ENCODE peak calls at places on chromosomes 3 and 15, in six cellular contexts. S is H1, G is WTC11, M is K562, R is HepG2, K is GM12878. D is an unnamed sample.

GRCh38 chr3:194690501-194691372 is 5.1 kb downstream of the FAM43A start:
- DNase-seq in S (no peak), G (no peak), M (no peak), R (peak), K (no peak), D (no peak)

GRCh38 chr3:8972614-8973013 is 9.3 kb upstream of the RAD18 start:
- DNase-seq in S (no peak), G (no peak), M (peak), R (peak), K (no peak), D (no peak)

GRCh38 chr15:62118446-62118964 is 46.6 kb downstream of the C2CD4B start:
- DNase-seq in S (no peak), G (no peak), M (no peak), R (no peak), K (no peak), D (no peak)

GRCh38 chr3:198022604-198023003 is 62.6 kb downstream of the LMLN start:
- DNase-seq in S (no peak), G (no peak), M (no peak), R (no peak), K (no peak), D (no peak)

GRCh38 chr15:35925634-35926380 is 379.8 kb upstream of the DPH6 start:
- DNase-seq in S (no peak), G (no peak), M (no peak), R (no peak), K (no peak), D (no peak)

GRCh38 chr3:31533169-31533870 is 595 bp downstream of the STT3B start:
- DNase-seq in S (peak), G (peak), M (peak), R (peak), K (no peak), D (peak)

GRCh38 chr3:197606468-197606867 is 50.7 kb upstream of the BDH1 start:
- DNase-seq in S (no peak), G (no peak), M (no peak), R (no peak), K (no peak), D (no peak)

GRCh38 chr15:58951388-58952060 is 18.0 kb upstream of the SLTM start:
- DNase-seq in S (no peak), G (no peak), M (no peak), R (no peak), K (no peak), D (no peak)

GRCh38 chr3:99498544-99499234 is 139.7 kb upstream of the COL8A1 start:
- DNase-seq in S (no peak), G (no peak), M (no peak), R (no peak), K (no peak), D (peak)

GRCh38 chr15:70486451-70487379 is 276.6 kb downstream of the UACA start:
- DNase-seq in S (no peak), G (no peak), M (no peak), R (no peak), K (peak), D (no peak)

GRCh38 chr3:119779731-119780383 is 2.0 kb upstream of the NR1I2 start:
- DNase-seq in S (no peak), G (no peak), M (no peak), R (no peak), K (peak), D (no peak)

GRCh38 chr3:58180940-58181587 is 29.7 kb downstream of the DNASE1L3 start:
- DNase-seq in S (no peak), G (no peak), M (no peak), R (peak), K (no peak), D (no peak)

GRCh38 chr15:52464478-52464877 is 64.2 kb downstream of the MYO5A start:
- DNase-seq in S (no peak), G (no peak), M (no peak), R (no peak), K (peak), D (no peak)

GRCh38 chr3:23455775-23456174 is 252.6 kb downstream of the UBE2E2 start:
- DNase-seq in S (no peak), G (no peak), M (no peak), R (no peak), K (no peak), D (no peak)

GRCh38 chr15:32651229-32651837 is 9.8 kb downstream of the SCG5 start:
- DNase-seq in S (peak), G (peak), M (peak), R (peak), K (no peak), D (peak)

GRCh38 chr3:68957895-68958294 is 25.5 kb upstream of the TAFA4 start:
- DNase-seq in S (no peak), G (no peak), M (no peak), R (no peak), K (no peak), D (no peak)

GRCh38 chr3:141083226-141083625 is 32.1 kb downstream of the SPSB4 start:
- DNase-seq in S (no peak), G (no peak), M (no peak), R (no peak), K (no peak), D (no peak)

GRCh38 chr15:87711011-87711410 is 545.5 kb downstream of the NTRK3 start:
- DNase-seq in S (no peak), G (no peak), M (no peak), R (no peak), K (no peak), D (no peak)

GRCh38 chr3:75192065-75192658 is 472.0 kb upstream of the FRG2C start:
- DNase-seq in S (peak), G (peak), M (peak), R (peak), K (no peak), D (peak)

GRCh38 chr3:188760408-188760807 is 411.4 kb upstream of the TPRG1 start:
- DNase-seq in S (no peak), G (no peak), M (no peak), R (no peak), K (no peak), D (no peak)

GRCh38 chr15:33026614-33027013 is 167.9 kb downstream of the FMN1 start:
- DNase-seq in S (no peak), G (no peak), M (no peak), R (no peak), K (no peak), D (no peak)

GRCh38 chr15:38028869-38029268 is 94.4 kb downstream of the TMCO5A start:
- DNase-seq in S (no peak), G (no peak), M (no peak), R (no peak), K (no peak), D (no peak)

GRCh38 chr3:28841436-28841835 is 439.4 kb upstream of the RBMS3 start:
- DNase-seq in S (no peak), G (no peak), M (no peak), R (no peak), K (no peak), D (no peak)

GRCh38 chr15:74216949-74217348 is 14.4 kb upstream of the STRA6 start:
- DNase-seq in S (no peak), G (no peak), M (no peak), R (no peak), K (no peak), D (no peak)

GRCh38 chr3:32781211-32781968 is 36.4 kb upstream of the TRIM71 start:
- DNase-seq in S (peak), G (peak), M (peak), R (peak), K (peak), D (peak)
- TF ChIP-seq CREB1 in S (peak), G (no peak), M (peak), R (no peak), K (peak), D (peak)

GRCh38 chr15:44501768-44502366 is 35.1 kb upstream of the EIF3J start:
- DNase-seq in S (no peak), G (no peak), M (peak), R (peak), K (no peak), D (peak)
- TF ChIP-seq CREB1 in S (no peak), G (no peak), M (no peak), R (no peak), K (no peak), D (no peak)

GRCh38 chr3:132469326-132469725 is 52.0 kb downstream of the DNAJC13 start:
- DNase-seq in S (no peak), G (no peak), M (no peak), R (no peak), K (no peak), D (no peak)

GRCh38 chr3:132461544-132461943 is 44.2 kb downstream of the DNAJC13 start:
- DNase-seq in S (no peak), G (no peak), M (no peak), R (no peak), K (no peak), D (no peak)

DNA sequence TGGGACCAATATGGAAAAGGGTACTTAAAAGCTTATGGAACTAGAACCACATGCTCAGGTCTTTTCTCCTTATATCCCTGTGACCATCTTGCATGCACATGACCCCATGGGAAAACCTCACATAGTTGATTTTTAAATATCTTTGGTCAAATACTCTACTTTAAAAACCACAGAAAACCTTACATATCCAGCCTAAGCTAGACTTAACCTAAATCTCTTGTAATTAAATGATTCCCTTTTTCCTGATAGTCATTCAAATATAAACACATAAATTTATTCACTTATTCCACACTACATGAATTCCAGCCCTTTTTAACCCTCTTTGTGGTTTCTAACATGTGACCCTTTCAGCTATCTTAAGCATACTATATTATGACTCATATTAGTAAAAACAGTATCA is 46.8 kb downstream of the DNAJC13 start:
- DNase-seq in S (no peak), G (no peak), M (no peak), R (no peak), K (no peak), D (no peak)
- TF ChIP-seq CREB1 in S (no peak), G (no peak), M (no peak), R (no peak), K (no peak), D (no peak)

GRCh38 chr3:171125010-171125409 is 98.5 kb upstream of the SLC2A2 start:
- DNase-seq in S (no peak), G (no peak), M (no peak), R (no peak), K (no peak), D (no peak)

GRCh38 chr3:171122212-171122611 is 95.7 kb upstream of the SLC2A2 start:
- DNase-seq in S (no peak), G (no peak), M (no peak), R (no peak), K (no peak), D (no peak)

GRCh38 chr3:171121801-171122200 is 95.3 kb upstream of the SLC2A2 start:
- DNase-seq in S (no peak), G (no peak), M (no peak), R (no peak), K (no peak), D (no peak)

GRCh38 chr3:171126478-171127214 is 100.1 kb upstream of the SLC2A2 start:
- DNase-seq in S (no peak), G (no peak), M (no peak), R (no peak), K (no peak), D (no peak)

DNA sequence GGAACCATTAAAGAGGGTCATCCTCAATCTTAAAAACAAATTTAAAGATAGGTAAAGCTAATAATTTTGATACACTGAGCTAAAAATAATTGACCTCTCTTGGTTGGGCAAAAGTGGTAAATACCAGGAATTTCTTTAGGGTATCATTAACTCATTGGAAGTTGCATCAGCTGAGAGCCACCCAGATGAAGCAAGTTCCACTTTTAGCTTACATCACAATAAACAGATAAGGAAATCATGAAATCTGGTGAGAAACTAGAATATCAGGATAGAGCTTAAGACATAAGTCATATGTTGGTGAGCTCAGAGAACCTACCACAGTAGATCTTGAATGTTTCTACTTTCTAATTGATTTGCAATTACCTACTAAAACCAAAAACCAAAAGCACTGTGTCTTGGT is 97.4 kb upstream of the SLC2A2 start:
- DNase-seq in S (no peak), G (no peak), M (no peak), R (no peak), K (no peak), D (no peak)
- TF ChIP-seq CREB1 in S (no peak), G (no peak), M (no peak), R (no peak), K (no peak), D (no peak)

GRCh38 chr3:174336774-174337173 is 522.4 kb upstream of the NAALADL2 start:
- DNase-seq in S (no peak), G (no peak), M (no peak), R (no peak), K (no peak), D (no peak)

GRCh38 chr3:174334111-174334510 is 525.0 kb upstream of the NAALADL2 start:
- DNase-seq in S (no peak), G (no peak), M (no peak), R (no peak), K (no peak), D (no peak)

GRCh38 chr3:174333640-174334039 is 525.5 kb upstream of the NAALADL2 start:
- DNase-seq in S (no peak), G (no peak), M (no peak), R (no peak), K (no peak), D (no peak)

GRCh38 chr3:174335324-174335723 is 523.8 kb upstream of the NAALADL2 start:
- DNase-seq in S (no peak), G (no peak), M (no peak), R (no peak), K (no peak), D (no peak)

GRCh38 chr3:174337227-174337626 is 521.9 kb upstream of the NAALADL2 start:
- DNase-seq in S (no peak), G (no peak), M (no peak), R (no peak), K (no peak), D (no peak)
- TF ChIP-seq CREB1 in S (no peak), G (no peak), M (no peak), R (no peak), K (no peak), D (no peak)

D was measured in GM23338.